ENCODE peak calls at places on chromosomes 1 and 21, in eight cellular contexts. K, V, L, T, U, G, O and E are unnamed samples.

GRCh38 chr1:211132681-211133392 is 1.1 kb downstream of the KCNH1 start:
- DNase-seq in K (no peak), V (no peak), L (no peak), T (no peak), U (no peak), G (no peak), O (no peak), E (no peak)

GRCh38 chr1:47703161-47703825 is 265.4 kb downstream of the FOXD2 start:
- DNase-seq in K (no peak), V (no peak), L (no peak), T (no peak), U (no peak), G (no peak), O (peak; percentile 56), E (no peak)

GRCh38 chr21:41120997-41121396 is 47.0 kb upstream of the BACE2 start:
- DNase-seq in K (no peak), V (no peak), L (no peak), T (no peak), U (no peak), G (no peak), O (no peak), E (no peak)

GRCh38 chr21:42674351-42674940 is 21.0 kb downstream of the PDE9A start:
- DNase-seq in K (peak; percentile 71), V (no peak), L (no peak), T (no peak), U (peak; percentile 44), G (no peak), O (no peak), E (no peak)

GRCh38 chr1:245585252-245585959 is 430.6 kb downstream of the KIF26B start:
- DNase-seq in K (no peak), V (no peak), L (peak; percentile 96), T (no peak), U (no peak), G (no peak), O (no peak), E (no peak)

GRCh38 chr1:105736349-105736748 is 1320.1 kb upstream of the PRMT6 start:
- DNase-seq in K (no peak), V (no peak), L (no peak), T (no peak), U (no peak), G (no peak), O (no peak), E (no peak)

GRCh38 chr1:239600588-239600987 is 214.2 kb downstream of the CHRM3 start:
- DNase-seq in K (no peak), V (no peak), L (no peak), T (no peak), U (no peak), G (no peak), O (no peak), E (no peak)

GRCh38 chr1:182408435-182409070 is 8.1 kb upstream of the TEDDM1 start:
- DNase-seq in K (no peak), V (no peak), L (no peak), T (no peak), U (peak; percentile 58), G (no peak), O (no peak), E (no peak)

GRCh38 chr1:232709339-232709738 is 79.4 kb upstream of the SIPA1L2 start:
- DNase-seq in K (no peak), V (no peak), L (peak; percentile 65), T (no peak), U (no peak), G (no peak), O (no peak), E (no peak)

GRCh38 chr1:177913762-177914540 is 55.9 kb downstream of the SEC16B start:
- DNase-seq in K (no peak), V (no peak), L (peak; percentile 40), T (no peak), U (peak; percentile 39), G (no peak), O (no peak), E (no peak)

GRCh38 chr21:39715804-39716397 is 29.1 kb upstream of the IGSF5 start:
- DNase-seq in K (no peak), V (peak; percentile 2), L (peak; percentile 21), T (peak; percentile 38), U (peak; percentile 68), G (peak; percentile 28), O (no peak), E (peak; percentile 1)

GRCh38 chr1:30090421-30090820 is 633.0 kb downstream of the MATN1 start:
- DNase-seq in K (peak; percentile 26), V (no peak), L (no peak), T (no peak), U (no peak), G (no peak), O (no peak), E (no peak)

GRCh38 chr1:107541412-107541811 is 400.6 kb downstream of the NTNG1 start:
- DNase-seq in K (no peak), V (no peak), L (no peak), T (no peak), U (no peak), G (no peak), O (no peak), E (no peak)

DNA sequence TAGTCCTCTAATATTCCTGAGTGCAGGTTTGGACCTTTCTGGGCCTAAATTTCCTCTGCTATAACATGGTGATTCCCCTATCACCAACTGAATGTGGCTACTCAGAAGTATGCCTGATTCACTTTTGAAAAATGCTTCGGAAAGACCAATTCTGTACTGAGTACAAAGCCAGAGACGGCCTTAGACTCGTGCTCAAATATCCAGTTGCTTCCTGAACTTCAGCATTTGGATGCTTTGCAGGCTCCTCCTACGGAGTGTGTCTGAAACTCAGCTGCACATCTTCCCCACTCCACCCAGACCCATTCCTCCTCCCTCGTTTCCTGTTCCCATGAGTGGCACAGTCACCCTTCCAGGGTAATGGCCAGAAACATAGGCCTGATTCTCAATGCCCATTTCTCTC is 98.4 kb upstream of the GADD45A start:
- DNase-seq in K (no peak), V (no peak), L (peak; percentile 67), T (no peak), U (no peak), G (no peak), O (no peak), E (no peak)
- H3K27ac ChIP-seq in K (no peak overlapping the region), V (no peak overlapping the region), L (no peak overlapping the region), T (no peak overlapping the region), U (no peak overlapping the region), G (no peak overlapping the region), O (no peak overlapping the region), E (no peak overlapping the region)

GRCh38 chr1:228148196-228148861 is 1.4 kb upstream of the GJC2 start:
- DNase-seq in K (peak; percentile 45), V (no peak), L (no peak), T (no peak), U (no peak), G (no peak), O (no peak), E (no peak)
- H3K27ac ChIP-seq in K (peak overlapping the region; percentile 38), V (no peak overlapping the region), L (peak overlapping the region; percentile 65), T (no peak overlapping the region), U (peak overlapping the region; percentile 97), G (no peak overlapping the region), O (peak overlapping the region; percentile 82), E (peak overlapping the region; percentile 99)

DNA sequence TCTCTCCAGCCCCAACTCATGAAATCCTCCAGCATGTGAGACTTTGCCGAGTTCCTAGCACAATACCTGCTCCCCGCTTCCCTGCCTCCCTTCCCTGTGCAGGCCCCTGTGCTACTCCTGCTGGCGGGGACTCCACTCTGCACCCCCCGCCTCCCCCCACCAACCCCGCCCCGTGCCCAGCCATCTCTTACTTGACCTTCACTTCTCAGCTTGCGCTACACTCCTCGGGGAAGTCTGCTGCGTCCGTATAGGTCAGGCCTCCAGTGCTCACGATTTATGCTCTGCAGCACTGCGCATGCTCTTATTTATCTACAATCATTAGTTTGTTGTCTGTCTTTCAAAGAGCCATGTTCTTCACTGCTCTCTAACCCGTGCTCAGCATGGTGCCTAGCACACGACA is 37.3 kb upstream of the PLA2G2C start:
- DNase-seq in K (no peak), V (no peak), L (no peak), T (no peak), U (no peak), G (no peak), O (no peak), E (no peak)
- H3K27ac ChIP-seq in K (no peak overlapping the region), V (no peak overlapping the region), L (no peak overlapping the region), T (no peak overlapping the region), U (no peak overlapping the region), G (no peak overlapping the region), O (no peak overlapping the region), E (no peak overlapping the region)

DNA sequence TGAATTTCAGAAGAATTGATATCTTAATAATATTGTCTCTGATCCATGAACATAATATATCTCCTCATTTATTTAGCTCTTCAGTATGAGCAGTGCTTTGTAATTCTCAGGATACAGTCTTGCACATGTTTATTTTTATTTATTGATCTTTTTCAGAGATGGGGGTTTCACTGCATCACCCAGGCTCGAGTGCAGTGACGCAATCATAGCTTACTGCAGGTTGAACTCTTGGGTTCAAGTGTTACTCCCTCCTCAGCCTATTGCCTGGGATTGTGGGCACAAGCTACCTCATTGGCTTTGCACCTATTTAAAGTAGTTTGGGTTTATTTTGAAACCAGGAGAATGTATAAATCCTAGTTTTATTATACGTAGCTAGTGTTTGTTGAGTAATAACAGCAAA is 4.7 kb downstream of the RPS6KC1 start:
- DNase-seq in K (no peak), V (no peak), L (no peak), T (no peak), U (no peak), G (no peak), O (no peak), E (no peak)
- H3K27ac ChIP-seq in K (no peak overlapping the region), V (no peak overlapping the region), L (no peak overlapping the region), T (peak overlapping the region; percentile 62), U (no peak overlapping the region), G (no peak overlapping the region), O (no peak overlapping the region), E (no peak overlapping the region)

GRCh38 chr1:175866776-175867175 is 123.4 kb upstream of the TNR start:
- DNase-seq in K (no peak), V (no peak), L (no peak), T (no peak), U (no peak), G (no peak), O (no peak), E (no peak)
- H3K27ac ChIP-seq in K (no peak overlapping the region), V (no peak overlapping the region), L (no peak overlapping the region), T (no peak overlapping the region), U (no peak overlapping the region), G (no peak overlapping the region), O (no peak overlapping the region), E (peak overlapping the region; percentile 96)

GRCh38 chr1:1115136-1115829 is 606 bp downstream of the C1orf159 start:
- DNase-seq in K (peak; percentile 57), V (no peak), L (no peak), T (no peak), U (peak; percentile 7), G (peak; percentile 22), O (peak; percentile 59), E (no peak)
- H3K27ac ChIP-seq in K (peak overlapping the region; percentile 67), V (no peak overlapping the region), L (no peak overlapping the region), T (peak overlapping the region; percentile 64), U (peak overlapping the region; percentile 88), G (peak overlapping the region; percentile 76), O (peak overlapping the region; percentile 68), E (peak overlapping the region; percentile 78)